ENCODE peak calls at places on chromosomes 13 and 19, in four cellular contexts. S is neural progenitor cell, A is heart right ventricle, P is H9. R is an unnamed sample.

GRCh38 chr13:33934343-33934742 is 116.4 kb downstream of the RFC3 start:
- DNase-seq in P (no peak), S (no peak), A (no peak), R (no peak)

GRCh38 chr13:94596575-94596971 is 621 bp upstream of the TGDS start:
- DNase-seq in S (no peak), P (no peak), A (peak; percentile 6), R (no peak)

GRCh38 chr19:19447536-19448237 is 42.2 kb downstream of the GATAD2A start:
- DNase-seq in S (no peak), A (no peak), P (peak; percentile 31), R (no peak)

GRCh38 chr13:59352600-59352999 is 811.1 kb downstream of the DIAPH3 start:
- DNase-seq in S (no peak), A (no peak), P (no peak), R (no peak)

GRCh38 chr13:26983533-26984315 is 187.9 kb downstream of the USP12 start:
- DNase-seq in A (no peak), S (no peak), P (no peak), R (no peak)

GRCh38 chr19:7705387-7706187 is 3.7 kb upstream of the FCER2 start:
- DNase-seq in P (no peak), A (peak; percentile 44), S (no peak), R (no peak)

GRCh38 chr19:56119585-56119978 is 1.5 kb downstream of the ZNF787 start:
- DNase-seq in P (no peak), A (no peak), S (no peak), R (no peak)

GRCh38 chr13:35789335-35790166 is 313.1 kb upstream of the MAB21L1 start:
- DNase-seq in S (peak; percentile 77), P (no peak), A (no peak), R (peak; percentile 75)

GRCh38 chr13:109869312-109870237 is 83.2 kb upstream of the IRS2 start:
- DNase-seq in P (peak; percentile 59), A (peak; percentile 80), S (no peak), R (no peak)

GRCh38 chr13:78187781-78188180 is 269.1 kb upstream of the EDNRB start:
- DNase-seq in P (no peak), A (no peak), S (no peak), R (no peak)

GRCh38 chr19:3606690-3607289 is at the start of gene TBXA2R:
- DNase-seq in P (peak; percentile 76), S (peak; percentile 64), A (peak; percentile 77), R (peak; percentile 71)

GRCh38 chr19:46016426-46017094 is 6.3 kb downstream of the PGLYRP1 start:
- DNase-seq in P (peak; percentile 92), A (peak; percentile 80), S (peak; percentile 93), R (peak; percentile 90)

GRCh38 chr19:50264483-50265186 is 61.2 kb downstream of the MYH14 start:
- DNase-seq in S (no peak), P (peak; percentile 60), A (no peak), R (no peak)

GRCh38 chr13:79258489-79258888 is 147.6 kb downstream of the RBM26 start:
- DNase-seq in P (no peak), A (no peak), S (no peak), R (no peak)

GRCh38 chr13:46321494-46322225 is 65.4 kb downstream of the RUBCNL start:
- DNase-seq in P (peak; percentile 55), A (peak; percentile 34), S (peak; percentile 73), R (peak; percentile 83)

GRCh38 chr19:16714702-16715294 is 4.8 kb upstream of the NWD1 start:
- DNase-seq in A (peak; percentile 8), S (peak; percentile 68), P (peak; percentile 71), R (peak; percentile 85)

GRCh38 chr19:17303167-17303939 is at the start of gene ABHD8:
- DNase-seq in S (peak; percentile 99), A (peak; percentile 96), P (peak; percentile 97), R (peak; percentile 94)

GRCh38 chr13:23609414-23610186 is 39.4 kb downstream of the TNFRSF19 start:
- DNase-seq in A (peak; percentile 40), S (no peak), P (no peak), R (no peak)

GRCh38 chr19:38812004-38812840 is 523 bp downstream of the LGALS4 start:
- DNase-seq in P (no peak), S (no peak), A (no peak), R (no peak)

GRCh38 chr19:18053571-18054219 is 33.0 kb downstream of the IL12RB1 start:
- DNase-seq in P (no peak), S (no peak), A (no peak), R (no peak)

GRCh38 chr19:3289971-3290569 is 65.6 kb downstream of the CELF5 start:
- DNase-seq in A (no peak), S (no peak), P (no peak), R (no peak)

GRCh38 chr13:50127017-50127725 is 111.9 kb downstream of the KCNRG start:
- DNase-seq in S (peak; percentile 75), P (peak; percentile 58), A (peak; percentile 54), R (peak; percentile 64)

GRCh38 chr13:101569807-101570206 is 117.3 kb downstream of the ITGBL1 start:
- DNase-seq in P (no peak), A (no peak), S (no peak), R (no peak)
- H3K4me1 ChIP-seq in P (no peaks in the 10 kb centered on the region), A (no peaks in the 10 kb centered on the region), S (no peaks in the 10 kb centered on the region), R (no peaks in the 10 kb centered on the region)

GRCh38 chr19:15320118-15320517 is 12.2 kb downstream of the BRD4 start:
- DNase-seq in S (no peak), P (no peak), A (no peak), R (no peak)

GRCh38 chr19:15324791-15325519 is 7.4 kb downstream of the BRD4 start:
- DNase-seq in P (peak; percentile 37), S (peak; percentile 40), A (no peak), R (no peak)

GRCh38 chr19:15323496-15324235 is 8.7 kb downstream of the BRD4 start:
- DNase-seq in S (no peak), A (peak; percentile 38), P (no peak), R (no peak)

GRCh38 chr19:15318241-15318691 is 14.1 kb downstream of the BRD4 start:
- DNase-seq in S (no peak), P (no peak), A (no peak), R (peak; percentile 57)

GRCh38 chr19:15321739-15322138 is 10.6 kb downstream of the BRD4 start:
- DNase-seq in A (no peak), P (no peak), S (no peak), R (no peak)
- H3K4me1 ChIP-seq in A (peaks cover 95% of the 10 kb centered on the region), P (peaks cover 4% of the 10 kb centered on the region), S (peaks cover 18% of the 10 kb centered on the region), R (peaks cover 66% of the 10 kb centered on the region)

DNA sequence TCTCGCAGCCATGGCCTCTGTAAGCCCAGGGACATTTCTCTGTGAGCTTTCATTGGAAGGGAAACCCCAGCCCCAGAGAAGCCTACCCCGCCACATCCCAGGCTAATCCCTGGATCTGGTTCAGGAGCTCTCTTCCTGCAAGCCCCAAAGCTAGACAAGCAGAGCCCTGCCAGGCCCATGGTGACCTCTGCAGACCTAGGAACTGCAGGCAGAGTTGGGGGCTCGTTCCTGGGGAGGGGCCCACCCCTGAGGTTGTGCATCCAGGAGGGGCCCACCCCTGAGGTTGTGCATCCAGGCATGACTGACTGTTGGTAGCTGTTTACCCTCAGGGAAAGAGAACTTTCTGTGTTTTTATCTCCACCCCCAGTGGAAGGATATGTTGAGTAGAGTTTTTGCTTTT is 21.8 kb downstream of the KCTD15 start:
- DNase-seq in A (no peak), P (no peak), S (no peak), R (no peak)
- H3K4me1 ChIP-seq in A (peaks cover 36% of the 10 kb centered on the region), P (no peaks in the 10 kb centered on the region), S (peaks cover 13% of the 10 kb centered on the region), R (no peaks in the 10 kb centered on the region)

GRCh38 chr19:1843646-1844394 is 4.5 kb downstream of the REXO1 start:
- DNase-seq in P (no peak), A (no peak), S (peak; percentile 38), R (no peak)
- H3K4me1 ChIP-seq in P (no peaks in the 10 kb centered on the region), A (peaks cover 89% of the 10 kb centered on the region), S (peaks cover 13% of the 10 kb centered on the region), R (peaks cover 15% of the 10 kb centered on the region)

GRCh38 chr19:43532962-43533545 is at the start of gene ZNF575:
- DNase-seq in P (peak; percentile 97), A (peak; percentile 94), S (peak; percentile 95), R (peak; percentile 93)

GRCh38 chr19:43533546-43534304 is 737 bp downstream of the ZNF575 start:
- DNase-seq in P (peak; percentile 99), S (peak; percentile 100), A (peak; percentile 99), R (peak; percentile 100)

GRCh38 chr19:43534811-43535761 is 2.1 kb downstream of the ZNF575 start:
- DNase-seq in P (peak; percentile 92), A (peak; percentile 68), S (peak; percentile 92), R (peak; percentile 64)

GRCh38 chr19:43534305-43534612 is 1.3 kb downstream of the ZNF575 start:
- DNase-seq in A (no peak), S (no peak), P (no peak), R (no peak)

DNA sequence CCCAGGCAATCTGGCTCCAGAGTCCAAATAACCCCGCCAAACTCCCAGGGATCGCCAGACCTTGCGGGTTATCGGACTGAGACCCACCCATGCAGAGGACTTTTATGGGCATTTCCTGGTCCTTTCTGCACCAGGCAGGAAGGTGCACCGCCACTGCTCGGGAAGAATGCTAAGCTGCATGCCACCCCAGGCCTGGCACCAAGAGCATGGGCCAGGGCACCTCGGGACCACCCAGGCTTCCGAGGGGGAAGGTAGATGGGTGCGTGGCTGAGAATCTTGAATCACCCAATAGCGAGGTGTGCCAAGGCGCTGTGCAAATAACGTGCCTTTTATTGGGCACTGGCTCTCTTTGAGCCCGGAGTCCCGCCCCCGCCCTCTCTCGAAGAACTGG is 422 bp upstream of the ZNF575 start:
- DNase-seq in P (peak; percentile 48), A (no peak), S (no peak), R (peak; percentile 86)
- H3K4me1 ChIP-seq in P (no peaks in the 10 kb centered on the region), A (peaks cover 34% of the 10 kb centered on the region), S (no peaks in the 10 kb centered on the region), R (peaks cover 27% of the 10 kb centered on the region)

GRCh38 chr13:96650301-96650886 is 343.9 kb downstream of the OXGR1 start:
- DNase-seq in S (no peak), A (no peak), P (no peak), R (no peak)
- H3K4me1 ChIP-seq in S (no peaks in the 10 kb centered on the region), A (no peaks in the 10 kb centered on the region), P (no peaks in the 10 kb centered on the region), R (no peaks in the 10 kb centered on the region)

GRCh38 chr19:4981681-4981958 is 12.7 kb downstream of the KDM4B start:
- DNase-seq in A (no peak), S (no peak), P (no peak), R (peak; percentile 48)
- H3K4me1 ChIP-seq in A (peaks cover 82% of the 10 kb centered on the region), S (peaks cover 29% of the 10 kb centered on the region), P (no peaks in the 10 kb centered on the region), R (peaks cover 24% of the 10 kb centered on the region)